ENCODE peak calls at places on chromosomes 5 and 9, in nine cellular contexts. One of them, this sample, is unnamed.

GRCh38 chr9:96078866-96079505 is 203.5 kb downstream of the ERCC6L2 start:
- DNase-seq in heart left ventricle: no peak
- DNase-seq in OCI-LY7: no peak
- DNase-seq in colonic mucosa: no peak
- DNase-seq in cardiac fibroblast: peak; percentile 16
- DNase-seq in stomach: no peak
- DNase-seq in GM23338: no peak
- DNase-seq in fibroblast of lung: no peak
- DNase-seq in tibial artery: no peak
- DNase-seq in this sample: no peak

GRCh38 chr5:152503206-152503605 is 98.1 kb upstream of the NMUR2 start:
- DNase-seq in heart left ventricle: no peak
- DNase-seq in OCI-LY7: no peak
- DNase-seq in colonic mucosa: no peak
- DNase-seq in cardiac fibroblast: no peak
- DNase-seq in stomach: no peak
- DNase-seq in GM23338: no peak
- DNase-seq in fibroblast of lung: no peak
- DNase-seq in tibial artery: no peak
- DNase-seq in this sample: no peak

GRCh38 chr5:151285683-151286082 is 17.9 kb downstream of the SLC36A3 start:
- DNase-seq in heart left ventricle: no peak
- DNase-seq in OCI-LY7: no peak
- DNase-seq in colonic mucosa: no peak
- DNase-seq in cardiac fibroblast: no peak
- DNase-seq in stomach: no peak
- DNase-seq in GM23338: no peak
- DNase-seq in fibroblast of lung: no peak
- DNase-seq in tibial artery: no peak
- DNase-seq in this sample: no peak

GRCh38 chr5:87079219-87079618 is 188.5 kb upstream of the RASA1 start:
- DNase-seq in heart left ventricle: no peak
- DNase-seq in OCI-LY7: peak; percentile 27
- DNase-seq in colonic mucosa: no peak
- DNase-seq in cardiac fibroblast: no peak
- DNase-seq in stomach: no peak
- DNase-seq in GM23338: no peak
- DNase-seq in fibroblast of lung: no peak
- DNase-seq in tibial artery: peak; percentile 23
- DNase-seq in this sample: no peak

GRCh38 chr9:134496413-134497282 is 145.0 kb upstream of the COL5A1 start:
- DNase-seq in heart left ventricle: no peak
- DNase-seq in OCI-LY7: no peak
- DNase-seq in colonic mucosa: no peak
- DNase-seq in cardiac fibroblast: peak; percentile 54
- DNase-seq in stomach: no peak
- DNase-seq in GM23338: no peak
- DNase-seq in fibroblast of lung: peak; percentile 81
- DNase-seq in tibial artery: no peak
- DNase-seq in this sample: peak; percentile 35

GRCh38 chr9:16002816-16003215 is 450.0 kb downstream of the CCDC171 start:
- DNase-seq in heart left ventricle: no peak
- DNase-seq in OCI-LY7: no peak
- DNase-seq in colonic mucosa: no peak
- DNase-seq in cardiac fibroblast: peak; percentile 16
- DNase-seq in stomach: no peak
- DNase-seq in GM23338: no peak
- DNase-seq in fibroblast of lung: peak; percentile 43
- DNase-seq in tibial artery: no peak
- DNase-seq in this sample: peak; percentile 53

GRCh38 chr9:71966601-71967000 is 55.2 kb downstream of the C9orf85 start:
- DNase-seq in heart left ventricle: no peak
- DNase-seq in OCI-LY7: no peak
- DNase-seq in colonic mucosa: no peak
- DNase-seq in cardiac fibroblast: no peak
- DNase-seq in stomach: no peak
- DNase-seq in GM23338: peak; percentile 66
- DNase-seq in fibroblast of lung: no peak
- DNase-seq in tibial artery: no peak
- DNase-seq in this sample: no peak

GRCh38 chr9:10252174-10252573 is 360.6 kb downstream of the PTPRD start:
- DNase-seq in heart left ventricle: peak; percentile 80
- DNase-seq in OCI-LY7: no peak
- DNase-seq in colonic mucosa: no peak
- DNase-seq in cardiac fibroblast: peak; percentile 3
- DNase-seq in stomach: peak; percentile 79
- DNase-seq in GM23338: no peak
- DNase-seq in fibroblast of lung: peak; percentile 17
- DNase-seq in tibial artery: no peak
- DNase-seq in this sample: no peak

GRCh38 chr5:55154893-55155292 is 5.1 kb upstream of the GPX8 start:
- DNase-seq in heart left ventricle: no peak
- DNase-seq in OCI-LY7: no peak
- DNase-seq in colonic mucosa: no peak
- DNase-seq in cardiac fibroblast: peak; percentile 75
- DNase-seq in stomach: no peak
- DNase-seq in GM23338: no peak
- DNase-seq in fibroblast of lung: peak; percentile 85
- DNase-seq in tibial artery: no peak
- DNase-seq in this sample: peak; percentile 84

GRCh38 chr5:113043491-113043931 is 66.9 kb downstream of the DCP2 start:
- DNase-seq in heart left ventricle: peak; percentile 84
- DNase-seq in OCI-LY7: peak; percentile 37
- DNase-seq in colonic mucosa: no peak
- DNase-seq in cardiac fibroblast: peak; percentile 65
- DNase-seq in stomach: no peak
- DNase-seq in GM23338: peak; percentile 75
- DNase-seq in fibroblast of lung: peak; percentile 51
- DNase-seq in tibial artery: no peak
- DNase-seq in this sample: peak; percentile 41

GRCh38 chr9:135217836-135218235 is 130.4 kb downstream of the OLFM1 start:
- DNase-seq in heart left ventricle: peak; percentile 3
- DNase-seq in OCI-LY7: no peak
- DNase-seq in colonic mucosa: no peak
- DNase-seq in cardiac fibroblast: no peak
- DNase-seq in stomach: no peak
- DNase-seq in GM23338: no peak
- DNase-seq in fibroblast of lung: no peak
- DNase-seq in tibial artery: peak; percentile 6
- DNase-seq in this sample: no peak

GRCh38 chr5:135456238-135457099 is 4.3 kb upstream of the TIFAB start:
- DNase-seq in heart left ventricle: peak; percentile 62
- DNase-seq in OCI-LY7: no peak
- DNase-seq in colonic mucosa: no peak
- DNase-seq in cardiac fibroblast: peak; percentile 82
- DNase-seq in stomach: peak; percentile 49
- DNase-seq in GM23338: no peak
- DNase-seq in fibroblast of lung: peak; percentile 92
- DNase-seq in tibial artery: peak; percentile 71
- DNase-seq in this sample: peak; percentile 87

GRCh38 chr5:25439025-25439424 is 794.2 kb upstream of the CDH10 start:
- DNase-seq in heart left ventricle: no peak
- DNase-seq in OCI-LY7: no peak
- DNase-seq in colonic mucosa: no peak
- DNase-seq in cardiac fibroblast: no peak
- DNase-seq in stomach: no peak
- DNase-seq in GM23338: no peak
- DNase-seq in fibroblast of lung: no peak
- DNase-seq in tibial artery: no peak
- DNase-seq in this sample: no peak

GRCh38 chr9:4604678-4605095 is 57.4 kb upstream of the PLPP6 start:
- DNase-seq in heart left ventricle: peak; percentile 30
- DNase-seq in OCI-LY7: peak; percentile 76
- DNase-seq in colonic mucosa: peak; percentile 84
- DNase-seq in cardiac fibroblast: peak; percentile 69
- DNase-seq in stomach: peak; percentile 79
- DNase-seq in GM23338: peak; percentile 95
- DNase-seq in fibroblast of lung: peak; percentile 44
- DNase-seq in tibial artery: peak; percentile 72
- DNase-seq in this sample: peak; percentile 73

GRCh38 chr5:159422371-159422770 is 92.1 kb upstream of the IL12B start:
- DNase-seq in heart left ventricle: no peak
- DNase-seq in OCI-LY7: no peak
- DNase-seq in colonic mucosa: no peak
- DNase-seq in cardiac fibroblast: peak; percentile 13
- DNase-seq in stomach: no peak
- DNase-seq in GM23338: no peak
- DNase-seq in fibroblast of lung: peak; percentile 64
- DNase-seq in tibial artery: no peak
- DNase-seq in this sample: peak; percentile 18

GRCh38 chr5:93590511-93590910 is 7.5 kb downstream of the NR2F1 start:
- DNase-seq in heart left ventricle: no peak
- DNase-seq in OCI-LY7: no peak
- DNase-seq in colonic mucosa: no peak
- DNase-seq in cardiac fibroblast: no peak
- DNase-seq in stomach: no peak
- DNase-seq in GM23338: no peak
- DNase-seq in fibroblast of lung: peak; percentile 66
- DNase-seq in tibial artery: no peak
- DNase-seq in this sample: no peak

GRCh38 chr5:93589348-93589662 is 6.3 kb downstream of the NR2F1 start:
- DNase-seq in heart left ventricle: no peak
- DNase-seq in OCI-LY7: no peak
- DNase-seq in colonic mucosa: no peak
- DNase-seq in cardiac fibroblast: no peak
- DNase-seq in stomach: no peak
- DNase-seq in GM23338: no peak
- DNase-seq in fibroblast of lung: no peak
- DNase-seq in tibial artery: no peak
- DNase-seq in this sample: no peak

GRCh38 chr5:93592866-93593265 is 9.8 kb downstream of the NR2F1 start:
- DNase-seq in heart left ventricle: no peak
- DNase-seq in OCI-LY7: no peak
- DNase-seq in colonic mucosa: no peak
- DNase-seq in cardiac fibroblast: no peak
- DNase-seq in stomach: no peak
- DNase-seq in GM23338: no peak
- DNase-seq in fibroblast of lung: no peak
- DNase-seq in tibial artery: no peak
- DNase-seq in this sample: no peak

GRCh38 chr5:93589812-93590215 is 6.8 kb downstream of the NR2F1 start:
- DNase-seq in heart left ventricle: no peak
- DNase-seq in OCI-LY7: no peak
- DNase-seq in colonic mucosa: no peak
- DNase-seq in cardiac fibroblast: no peak
- DNase-seq in stomach: no peak
- DNase-seq in GM23338: no peak
- DNase-seq in fibroblast of lung: peak; percentile 56
- DNase-seq in tibial artery: no peak
- DNase-seq in this sample: no peak

DNA sequence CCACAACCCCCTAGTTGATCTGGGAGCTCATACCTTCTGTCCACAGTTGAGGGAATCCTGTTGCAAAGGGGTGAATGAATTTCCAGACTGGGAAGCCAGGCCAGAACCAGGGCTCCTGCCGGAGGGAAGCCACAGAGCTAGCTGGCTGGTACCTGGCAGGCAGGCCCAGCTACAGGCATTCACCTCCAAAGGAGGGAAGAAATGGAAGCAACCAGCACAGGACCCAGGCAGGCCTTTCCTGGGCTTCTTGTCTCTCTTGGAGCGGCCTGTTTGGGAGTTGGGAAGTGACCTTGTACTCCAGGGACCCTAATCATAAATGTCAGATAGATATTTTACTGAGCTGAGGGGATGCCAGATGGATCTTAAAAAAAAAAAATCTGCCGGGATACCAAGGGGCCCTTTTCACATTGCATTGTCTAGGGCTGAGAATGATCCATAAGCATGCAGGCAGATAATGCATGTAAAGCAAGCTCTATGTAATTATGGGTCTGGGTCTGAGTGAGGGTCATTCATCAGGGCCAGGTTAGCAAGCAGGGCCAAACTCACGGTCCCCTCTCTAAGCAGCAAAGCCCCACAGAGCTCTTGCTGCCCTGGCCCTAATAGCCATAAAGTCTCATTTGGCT is 8.4 kb downstream of the NR2F1 start:
- DNase-seq in heart left ventricle: no peak
- DNase-seq in OCI-LY7: no peak
- DNase-seq in colonic mucosa: no peak
- DNase-seq in cardiac fibroblast: no peak
- DNase-seq in stomach: no peak
- DNase-seq in GM23338: no peak
- DNase-seq in fibroblast of lung: no peak
- DNase-seq in tibial artery: no peak
- DNase-seq in this sample: no peak
- H3K4me3 ChIP-seq in heart left ventricle: no peak overlapping the region
- H3K4me3 ChIP-seq in OCI-LY7: no peak overlapping the region
- H3K4me3 ChIP-seq in colonic mucosa: no peak overlapping the region
- H3K4me3 ChIP-seq in cardiac fibroblast: no peak overlapping the region
- H3K4me3 ChIP-seq in stomach: peak overlapping the region; percentile 19
- H3K4me3 ChIP-seq in GM23338: no peak overlapping the region
- H3K4me3 ChIP-seq in fibroblast of lung: peak overlapping the region; percentile 16
- H3K4me3 ChIP-seq in tibial artery: no peak overlapping the region
- H3K4me3 ChIP-seq in this sample: no peak overlapping the region

DNA sequence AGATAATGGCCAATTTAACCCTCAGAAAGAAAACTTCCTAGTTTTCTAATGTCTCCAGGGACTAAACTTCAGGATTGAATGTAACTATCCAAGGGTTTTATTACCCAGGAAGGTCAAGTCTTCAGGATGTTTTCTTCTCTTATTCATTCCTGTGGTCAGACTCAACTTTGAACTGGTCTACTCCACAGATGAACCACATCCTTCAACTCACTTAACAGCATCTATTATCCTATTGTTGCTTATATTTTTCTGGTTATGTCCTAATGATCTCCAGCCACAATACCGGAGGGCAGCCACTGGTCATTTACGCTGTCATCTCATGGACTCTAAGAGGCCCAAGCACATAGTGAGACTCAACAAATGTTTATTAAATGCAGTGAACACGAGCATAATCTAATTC is 47.2 kb upstream of the LIFR start:
- DNase-seq in heart left ventricle: no peak
- DNase-seq in OCI-LY7: no peak
- DNase-seq in colonic mucosa: no peak
- DNase-seq in cardiac fibroblast: no peak
- DNase-seq in stomach: no peak
- DNase-seq in GM23338: no peak
- DNase-seq in fibroblast of lung: peak; percentile 69
- DNase-seq in tibial artery: no peak
- DNase-seq in this sample: no peak
- TF ChIP-seq CTCF in heart left ventricle: no peak
- TF ChIP-seq CTCF in OCI-LY7: no peak
- TF ChIP-seq CTCF in colonic mucosa: no peak
- TF ChIP-seq CTCF in cardiac fibroblast: no peak
- TF ChIP-seq CTCF in stomach: no peak
- TF ChIP-seq CTCF in GM23338: no peak
- TF ChIP-seq CTCF in fibroblast of lung: no peak
- TF ChIP-seq CTCF in tibial artery: no peak
- TF ChIP-seq CTCF in this sample: no peak

GRCh38 chr9:88535226-88535931 is 401 bp downstream of the NXNL2 start:
- DNase-seq in heart left ventricle: no peak
- DNase-seq in OCI-LY7: no peak
- DNase-seq in colonic mucosa: peak; percentile 35
- DNase-seq in cardiac fibroblast: no peak
- DNase-seq in stomach: peak; percentile 30
- DNase-seq in GM23338: peak; percentile 58
- DNase-seq in fibroblast of lung: peak; percentile 18
- DNase-seq in tibial artery: no peak
- DNase-seq in this sample: no peak
- H3K4me3 ChIP-seq in heart left ventricle: peak overlapping the region; percentile 47
- H3K4me3 ChIP-seq in OCI-LY7: no peak overlapping the region
- H3K4me3 ChIP-seq in colonic mucosa: peak overlapping the region; percentile 37
- H3K4me3 ChIP-seq in cardiac fibroblast: peak overlapping the region; percentile 53
- H3K4me3 ChIP-seq in stomach: peak overlapping the region; percentile 59
- H3K4me3 ChIP-seq in GM23338: peak overlapping the region; percentile 93
- H3K4me3 ChIP-seq in fibroblast of lung: peak overlapping the region; percentile 58
- H3K4me3 ChIP-seq in tibial artery: peak overlapping the region; percentile 75
- H3K4me3 ChIP-seq in this sample: peak overlapping the region; percentile 56

GRCh38 chr5:181223041-181223728 is at the start of gene TRIM41:
- DNase-seq in heart left ventricle: peak; percentile 100
- DNase-seq in OCI-LY7: peak; percentile 99
- DNase-seq in colonic mucosa: peak; percentile 99
- DNase-seq in cardiac fibroblast: peak; percentile 100
- DNase-seq in stomach: peak; percentile 97
- DNase-seq in GM23338: peak; percentile 99
- DNase-seq in fibroblast of lung: peak; percentile 99
- DNase-seq in tibial artery: peak; percentile 99
- DNase-seq in this sample: peak; percentile 99
- TF ChIP-seq CTCF in heart left ventricle: no peak
- TF ChIP-seq CTCF in OCI-LY7: peak; percentile 24
- TF ChIP-seq CTCF in colonic mucosa: no peak
- TF ChIP-seq CTCF in cardiac fibroblast: peak; percentile 22
- TF ChIP-seq CTCF in stomach: no peak
- TF ChIP-seq CTCF in GM23338: no peak
- TF ChIP-seq CTCF in fibroblast of lung: peak; percentile 7
- TF ChIP-seq CTCF in tibial artery: no peak
- TF ChIP-seq CTCF in this sample: peak; percentile 16

This sample was measured in fibroblast of pulmonary artery.